ENCODE peak calls at places on chromosomes 4 and X, in six cellular contexts. W is NB4, X is HFFc6, V is A549, H is lower lobe of right lung, D is OCI-LY7. I is an unnamed sample.

GRCh38 chrX:57583477-57583876 is 8.3 kb upstream of the ZXDB start:
- DNase-seq in W (no peak), X (no peak), V (no peak), H (no peak), D (no peak), I (no peak)

GRCh38 chrX:17154001-17154400 is 207.5 kb downstream of the REPS2 start:
- DNase-seq in W (no peak), X (peak; percentile 15), V (no peak), H (no peak), D (no peak), I (no peak)

GRCh38 chrX:117038918-117039440 is 576.2 kb upstream of the CT83 start:
- DNase-seq in W (no peak), X (no peak), V (no peak), H (no peak), D (no peak), I (no peak)

GRCh38 chrX:130082244-130083106 is 27.8 kb downstream of the ELF4 start:
- DNase-seq in W (peak; percentile 92), X (no peak), V (no peak), H (peak; percentile 73), D (peak; percentile 67), I (no peak)

GRCh38 chrX:71619193-71619592 is 882 bp upstream of the CXCR3 start:
- DNase-seq in W (peak; percentile 64), X (no peak), V (no peak), H (no peak), D (no peak), I (no peak)

GRCh38 chr4:47543331-47543730 is 58.3 kb downstream of the ATP10D start:
- DNase-seq in W (no peak), X (no peak), V (no peak), H (no peak), D (no peak), I (no peak)

GRCh38 chrX:72297953-72298730 is 7.6 kb downstream of the CITED1 start:
- DNase-seq in W (peak; percentile 71), X (peak; percentile 5), V (peak; percentile 56), H (no peak), D (peak; percentile 24), I (no peak)

GRCh38 chr4:182346675-182347375 is 103.6 kb downstream of the TENM3 start:
- DNase-seq in W (no peak), X (no peak), V (no peak), H (no peak), D (no peak), I (no peak)

GRCh38 chr4:146211440-146211839 is 2.9 kb upstream of the REELD1 start:
- DNase-seq in W (no peak), X (no peak), V (no peak), H (no peak), D (no peak), I (no peak)

DNA sequence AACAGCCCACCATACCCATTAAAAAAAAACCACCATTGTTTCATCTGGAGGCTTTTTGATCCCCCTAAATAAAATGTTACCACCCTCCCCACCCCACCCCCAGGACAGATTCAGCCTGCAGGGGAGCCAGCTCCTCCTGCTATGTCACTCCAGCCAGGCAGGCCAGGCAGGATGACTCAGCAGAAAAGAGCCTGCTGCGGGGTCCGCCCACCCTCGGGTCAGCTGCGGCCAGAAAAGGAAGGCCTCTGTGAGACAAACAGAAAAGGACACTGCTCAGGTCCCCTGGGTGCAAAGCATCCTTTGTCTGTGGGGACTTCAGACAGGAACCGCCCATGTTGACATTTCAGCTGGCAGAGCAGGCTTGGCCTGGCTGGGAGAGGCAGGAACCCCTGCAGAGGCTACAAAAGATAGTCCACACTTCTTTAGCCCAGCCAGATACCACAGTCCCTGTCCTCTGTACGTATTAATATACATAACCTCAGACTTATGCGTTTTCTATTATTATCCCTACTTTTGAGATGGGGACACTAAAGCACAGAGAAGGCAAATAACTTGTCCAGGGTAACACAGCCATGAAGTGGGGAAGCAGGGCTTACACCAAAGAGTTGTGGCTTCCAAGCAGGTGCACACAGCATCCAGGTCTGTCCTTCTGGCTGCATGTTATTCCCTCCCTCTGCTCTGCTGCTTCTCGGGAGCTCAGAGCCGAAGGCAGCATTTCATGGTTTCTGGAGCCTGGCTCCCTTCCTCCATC is 147.7 kb downstream of the CPEB2 start:
- DNase-seq in W (peak; percentile 92), X (peak; percentile 73), V (peak; percentile 87), H (peak; percentile 82), D (peak; percentile 11), I (peak; percentile 90)
- TF ChIP-seq CTCF in W (peak; percentile 21), X (peak; percentile 34), V (no peak), H (no peak), D (no peak), I (no peak)

DNA sequence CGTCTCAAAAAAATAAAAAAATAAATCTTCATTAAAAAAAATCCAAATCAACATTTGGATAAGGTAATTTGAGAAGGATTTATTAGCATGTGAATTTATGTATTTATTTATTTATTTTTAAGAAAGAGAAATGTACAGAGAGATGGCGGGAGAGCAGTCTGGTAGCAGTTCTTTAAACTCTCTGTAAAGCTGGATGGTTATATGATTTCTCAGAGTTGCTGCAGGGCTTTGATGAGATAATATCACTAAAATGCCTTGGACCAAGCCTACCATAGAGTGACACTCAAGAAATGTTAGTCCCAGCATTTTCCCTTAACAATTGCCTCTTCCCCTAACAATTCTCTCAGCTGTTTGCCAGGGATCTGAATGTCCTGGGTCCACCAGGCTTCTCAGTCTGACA is 103.4 kb upstream of the LNX1 start:
- DNase-seq in W (no peak), X (peak; percentile 13), V (no peak), H (no peak), D (no peak), I (no peak)
- TF ChIP-seq CTCF in W (no peak), X (no peak), V (no peak), H (no peak), D (no peak), I (no peak)

GRCh38 chr4:98046665-98047064 is 96.6 kb downstream of the STPG2 start:
- DNase-seq in W (no peak), X (no peak), V (no peak), H (no peak), D (no peak), I (no peak)
- TF ChIP-seq CTCF in W (no peak), X (no peak), V (no peak), H (no peak), D (no peak), I (no peak)

DNA sequence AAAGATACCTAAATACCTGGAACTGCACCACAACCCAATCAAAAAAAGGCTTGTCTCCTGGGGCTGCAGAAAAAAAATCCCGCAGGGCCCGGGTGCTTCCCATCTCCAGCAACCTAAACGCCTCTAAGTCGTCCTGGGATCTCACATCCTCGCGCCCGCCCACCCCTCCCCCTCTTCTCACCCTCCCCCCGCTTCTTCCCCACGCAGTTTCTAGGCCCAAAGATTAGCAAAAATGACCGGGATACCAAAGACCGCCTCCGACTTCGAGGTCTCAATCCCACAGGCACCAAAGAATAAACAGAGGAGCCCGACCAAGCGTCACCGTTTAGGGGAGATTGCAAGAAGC is 643 bp downstream of the ATRX start:
- DNase-seq in W (peak; percentile 38), X (no peak), V (peak; percentile 40), H (no peak), D (peak; percentile 20), I (no peak)
- TF ChIP-seq CTCF in W (no peak), X (no peak), V (no peak), H (no peak), D (no peak), I (no peak)

GRCh38 chr4:176383273-176384077 is 63.7 kb downstream of the SPCS3 start:
- DNase-seq in W (no peak), X (peak; percentile 29), V (no peak), H (no peak), D (no peak), I (no peak)

GRCh38 chr4:176376032-176376614 is 56.4 kb downstream of the SPCS3 start:
- DNase-seq in W (peak; percentile 23), X (peak; percentile 28), V (peak; percentile 23), H (no peak), D (peak; percentile 33), I (no peak)

GRCh38 chr4:176380352-176381157 is 60.8 kb downstream of the SPCS3 start:
- DNase-seq in W (no peak), X (no peak), V (no peak), H (no peak), D (no peak), I (no peak)

GRCh38 chr4:176377705-176378302 is 58.0 kb downstream of the SPCS3 start:
- DNase-seq in W (peak; percentile 10), X (peak; percentile 7), V (peak; percentile 47), H (no peak), D (peak; percentile 21), I (no peak)
- TF ChIP-seq CTCF in W (no peak), X (peak; percentile 80), V (peak; percentile 69), H (peak; percentile 40), D (peak; percentile 81), I (peak; percentile 64)

DNA sequence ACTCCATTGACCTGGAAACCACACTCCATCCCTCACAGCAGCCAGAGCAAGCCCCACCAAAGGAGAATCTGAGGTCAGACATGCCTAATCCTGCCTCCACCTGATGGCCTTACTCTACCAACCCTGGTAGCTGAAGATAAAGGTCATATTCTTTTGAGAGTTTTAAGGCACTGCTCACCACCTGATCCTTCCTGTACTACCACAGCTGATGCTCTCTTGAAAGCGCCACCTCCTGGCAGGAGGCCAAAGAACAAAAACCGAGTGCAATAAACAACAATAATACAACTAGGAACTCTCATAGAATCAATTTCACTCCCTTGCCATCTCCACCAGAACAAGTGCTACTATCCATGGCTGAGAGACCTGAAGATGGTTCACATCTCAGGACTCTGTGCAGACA is 301.6 kb downstream of the NAF1 start:
- DNase-seq in W (no peak), X (no peak), V (peak; percentile 4), H (no peak), D (peak; percentile 4), I (no peak)
- TF ChIP-seq CTCF in W (peak; percentile 37), X (no peak), V (no peak), H (no peak), D (peak; percentile 73), I (no peak)

DNA sequence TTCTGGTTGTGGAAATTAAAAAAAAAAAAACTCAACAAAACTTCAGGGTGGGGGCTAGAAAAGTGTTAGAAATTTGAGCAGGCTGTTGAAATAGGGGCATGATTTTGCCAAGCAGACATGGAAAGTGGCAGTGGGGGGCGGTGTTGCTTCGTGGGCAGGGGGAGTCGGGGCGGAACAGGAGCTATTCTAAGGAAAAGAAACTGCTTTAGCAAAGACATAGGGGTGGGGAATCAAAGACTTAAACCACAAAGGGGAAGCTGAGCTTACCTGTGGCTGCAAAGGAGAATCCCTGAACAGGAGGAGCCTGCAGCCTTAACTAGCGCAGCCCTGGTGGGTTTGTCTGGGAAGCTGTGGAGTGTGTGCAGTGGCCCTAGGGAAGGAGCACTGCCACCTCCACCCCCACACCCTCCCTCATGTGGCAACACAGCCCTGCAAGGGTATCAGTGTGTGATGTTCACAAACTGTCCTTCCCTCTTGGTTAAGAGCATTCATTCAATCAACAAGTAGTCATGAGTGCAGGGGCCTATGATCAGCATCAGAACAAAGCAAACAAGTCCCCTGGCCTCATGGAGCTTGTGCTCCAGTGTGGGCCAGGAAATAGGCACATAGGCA is 20.5 kb downstream of the SEL1L3 start:
- DNase-seq in W (peak; percentile 48), X (no peak), V (no peak), H (no peak), D (peak; percentile 72), I (no peak)
- TF ChIP-seq CTCF in W (peak; percentile 21), X (no peak), V (no peak), H (no peak), D (peak; percentile 86), I (no peak)

DNA sequence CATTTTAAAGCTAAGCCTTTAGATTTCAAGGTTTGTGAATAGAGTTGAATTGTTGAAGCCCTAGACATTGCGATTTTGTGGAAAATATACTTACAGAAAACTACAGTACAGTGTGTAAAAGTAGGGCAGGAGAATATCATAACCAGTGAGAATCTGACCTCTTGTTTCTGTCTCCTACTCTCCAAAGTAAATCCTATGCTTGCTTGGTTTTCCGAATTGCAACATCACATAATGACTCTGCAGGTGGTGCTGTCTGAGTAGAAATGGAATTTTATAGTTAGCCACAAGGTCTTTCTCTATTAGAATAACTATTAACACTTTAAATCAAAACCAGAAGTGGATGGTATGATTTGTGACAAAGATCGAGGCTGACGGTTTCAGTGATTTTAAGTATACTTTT is 505.6 kb downstream of the RAPGEF2 start:
- DNase-seq in W (no peak), X (no peak), V (no peak), H (no peak), D (no peak), I (no peak)
- TF ChIP-seq CTCF in W (no peak), X (no peak), V (no peak), H (no peak), D (no peak), I (peak; percentile 20)

I was measured in PC-9.